ENCODE peak calls at places on chromosomes 7 and 10, in six cellular contexts. J, P, Z, R, A and Q are unnamed samples. For H3K27me3, the result is how much of the 10 kb centered on the place peaks cover.

GRCh38 chr10:24208661-24209420 is at the start of gene KIAA1217:
- DNase-seq in Z (peak), P (peak), J (peak), R (peak), A (peak), Q (peak)

GRCh38 chr7:4882169-4882741 is 1.3 kb downstream of the RADIL start:
- DNase-seq in P (no peak), R (peak), A (peak), J (peak), Z (peak), Q (peak)

GRCh38 chr10:83986800-83987199 is 152.5 kb upstream of the GHITM start:
- DNase-seq in R (no peak), J (no peak), P (no peak), A (no peak), Z (no peak), Q (no peak)

GRCh38 chr10:129730993-129731325 is 233.1 kb downstream of the EBF3 start:
- DNase-seq in J (peak), A (no peak), R (no peak), Z (no peak), P (no peak), Q (no peak)

GRCh38 chr7:97005764-97006145 is 402 bp downstream of the DLX6 start:
- DNase-seq in A (no peak), P (no peak), J (no peak), R (no peak), Z (no peak), Q (no peak)

GRCh38 chr7:151035902-151036301 is 7.7 kb downstream of the ABCB8 start:
- DNase-seq in Z (no peak), A (no peak), P (no peak), R (no peak), J (no peak), Q (no peak)

GRCh38 chr10:132688580-132689420 is 97.1 kb downstream of the NKX6-2 start:
- DNase-seq in P (peak), J (no peak), A (no peak), Z (no peak), R (no peak), Q (no peak)

GRCh38 chr10:75358121-75358520 is 43.4 kb downstream of the ZNF503 start:
- DNase-seq in A (no peak), Z (no peak), P (no peak), J (no peak), R (no peak), Q (no peak)

DNA sequence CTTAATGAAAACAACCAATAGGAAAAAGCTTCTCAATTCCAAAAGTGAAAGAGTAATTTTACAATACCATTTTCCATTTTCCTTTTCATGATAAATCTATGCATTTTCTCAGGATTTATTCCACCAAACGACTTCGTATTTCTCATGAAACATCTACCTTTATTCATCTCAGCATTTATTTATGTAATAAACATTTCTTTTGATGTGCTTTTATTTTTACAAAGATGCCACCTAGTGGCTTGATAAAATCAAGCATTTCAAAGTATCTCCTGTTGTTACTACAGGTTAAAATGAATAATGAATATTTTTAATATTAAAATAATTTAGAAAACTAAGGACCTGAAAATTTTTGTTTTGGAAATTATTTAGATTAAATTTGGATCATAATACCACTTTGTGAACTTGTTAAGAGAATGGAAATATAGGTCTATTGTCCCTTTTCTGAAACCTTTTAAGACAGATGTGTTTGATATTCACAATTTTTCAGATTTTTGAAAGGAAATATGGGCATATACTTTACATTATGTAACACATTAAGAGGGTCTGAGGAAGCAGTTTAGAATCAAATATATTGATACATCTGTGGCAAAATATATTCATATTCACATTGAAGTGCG is 2.7 kb upstream of the IQUB start:
- DNase-seq in R (no peak), A (no peak), Z (no peak), P (no peak), J (no peak), Q (no peak)
- TF ChIP-seq CTCF in R (peak), A (peak), Z (no peak), P (peak), J (peak), Q (peak)

GRCh38 chr7:1227071-1227804 is 5.4 kb upstream of the UNCX start:
- DNase-seq in P (no peak), A (no peak), J (no peak), R (no peak), Z (no peak), Q (no peak)
- H3K27me3 ChIP-seq in P (under half), A (half or more), J (half or more), R (half or more), Z (under half), Q (half or more)

GRCh38 chr10:78972947-78973900 is 95.5 kb upstream of the ZMIZ1 start:
- DNase-seq in Z (peak), A (peak), P (peak), J (peak), R (peak), Q (peak)
- TF ChIP-seq POLR2A in Z (peak), A (peak), P (peak), J (no peak), R (peak), Q (no peak)

DNA sequence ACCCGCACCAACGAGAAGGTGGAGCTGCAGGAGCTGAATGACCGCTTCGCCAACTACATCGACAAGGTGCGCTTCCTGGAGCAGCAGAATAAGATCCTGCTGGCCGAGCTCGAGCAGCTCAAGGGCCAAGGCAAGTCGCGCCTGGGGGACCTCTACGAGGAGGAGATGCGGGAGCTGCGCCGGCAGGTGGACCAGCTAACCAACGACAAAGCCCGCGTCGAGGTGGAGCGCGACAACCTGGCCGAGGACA is 1.6 kb downstream of the VIM start:
- DNase-seq in J (no peak), A (no peak), P (no peak), Z (no peak), R (no peak), Q (no peak)
- TF ChIP-seq CTCF in J (no peak), A (no peak), P (no peak), Z (no peak), R (no peak), Q (no peak)

GRCh38 chr10:110647136-110647430 is 2.9 kb downstream of the RBM20 start:
- DNase-seq in R (no peak), J (no peak), Z (no peak), P (no peak), A (no peak), Q (no peak)
- H3K27me3 ChIP-seq in R (under half), J (under half), Z (under half), P (under half), A (under half), Q (half or more)

GRCh38 chr7:156947120-156947843 is 2.2 kb upstream of the NOM1 start:
- DNase-seq in Z (peak), J (no peak), A (no peak), R (no peak), P (no peak), Q (no peak)
- TF ChIP-seq POLR2A in Z (no peak), J (no peak), A (no peak), R (no peak), P (no peak), Q (no peak)

DNA sequence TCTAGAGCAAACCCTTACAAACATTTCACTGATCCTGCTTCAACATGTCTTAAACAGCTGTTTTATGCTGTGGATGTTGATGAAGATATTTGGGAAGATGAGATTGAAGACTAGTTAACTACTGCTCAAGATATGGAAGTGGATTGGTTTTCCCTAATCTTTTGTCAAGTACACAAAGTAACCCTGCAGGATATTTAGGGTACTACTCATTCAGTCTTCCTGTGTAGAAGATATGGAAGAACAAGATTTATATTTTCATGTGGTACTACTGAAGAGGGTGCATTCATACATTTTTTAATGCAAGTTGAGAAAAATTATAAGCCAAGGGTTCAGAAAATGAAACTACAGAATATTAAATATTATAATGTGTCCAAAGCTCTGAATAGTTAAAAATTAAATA is 18.3 kb upstream of the TMEM140 start:
- DNase-seq in A (no peak), Z (no peak), J (no peak), P (no peak), R (no peak), Q (no peak)
- TF ChIP-seq CTCF in A (no peak), Z (no peak), J (no peak), P (no peak), R (no peak), Q (no peak)